ENCODE peak calls at places on chromosomes 7 and 10, in nine cellular contexts. One of them, this sample, is unnamed.

GRCh38 chr10:49679480-49679893 is at the start of gene C10orf53:
- DNase-seq in fibroblast of the aortic adventitia: peak; percentile 16
- DNase-seq in left ventricle myocardium inferior: peak; percentile 25
- DNase-seq in mammary epithelial cell: peak; percentile 68
- DNase-seq in NB4: peak; percentile 74
- DNase-seq in GM06990: peak; percentile 18
- DNase-seq in GM12865: no peak
- DNase-seq in A549: no peak
- DNase-seq in HL-60: peak; percentile 53
- DNase-seq in this sample: peak; percentile 57

GRCh38 chr7:137130751-137131158 is 212.8 kb downstream of the PTN start:
- DNase-seq in fibroblast of the aortic adventitia: peak; percentile 77
- DNase-seq in left ventricle myocardium inferior: no peak
- DNase-seq in mammary epithelial cell: peak; percentile 94
- DNase-seq in NB4: no peak
- DNase-seq in GM06990: no peak
- DNase-seq in GM12865: no peak
- DNase-seq in A549: no peak
- DNase-seq in HL-60: no peak
- DNase-seq in this sample: no peak

GRCh38 chr10:93413252-93413689 is 68.9 kb downstream of the MYOF start:
- DNase-seq in fibroblast of the aortic adventitia: no peak
- DNase-seq in left ventricle myocardium inferior: no peak
- DNase-seq in mammary epithelial cell: no peak
- DNase-seq in NB4: peak; percentile 90
- DNase-seq in GM06990: no peak
- DNase-seq in GM12865: no peak
- DNase-seq in A549: no peak
- DNase-seq in HL-60: peak; percentile 66
- DNase-seq in this sample: peak; percentile 39

GRCh38 chr7:51374936-51375335 is 58.3 kb upstream of the COBL start:
- DNase-seq in fibroblast of the aortic adventitia: no peak
- DNase-seq in left ventricle myocardium inferior: no peak
- DNase-seq in mammary epithelial cell: no peak
- DNase-seq in NB4: no peak
- DNase-seq in GM06990: no peak
- DNase-seq in GM12865: no peak
- DNase-seq in A549: no peak
- DNase-seq in HL-60: no peak
- DNase-seq in this sample: no peak

GRCh38 chr10:121106607-121107006 is 255.4 kb downstream of the WDR11 start:
- DNase-seq in fibroblast of the aortic adventitia: no peak
- DNase-seq in left ventricle myocardium inferior: no peak
- DNase-seq in mammary epithelial cell: no peak
- DNase-seq in NB4: no peak
- DNase-seq in GM06990: no peak
- DNase-seq in GM12865: no peak
- DNase-seq in A549: no peak
- DNase-seq in HL-60: no peak
- DNase-seq in this sample: no peak

GRCh38 chr7:94395141-94396041 is 696 bp downstream of the COL1A2 start:
- DNase-seq in fibroblast of the aortic adventitia: peak; percentile 94
- DNase-seq in left ventricle myocardium inferior: no peak
- DNase-seq in mammary epithelial cell: peak; percentile 63
- DNase-seq in NB4: peak; percentile 69
- DNase-seq in GM06990: peak; percentile 12
- DNase-seq in GM12865: peak; percentile 82
- DNase-seq in A549: peak; percentile 76
- DNase-seq in HL-60: peak; percentile 43
- DNase-seq in this sample: peak; percentile 52

GRCh38 chr10:130046591-130046990 is 64.0 kb downstream of the C10orf143 start:
- DNase-seq in fibroblast of the aortic adventitia: no peak
- DNase-seq in left ventricle myocardium inferior: no peak
- DNase-seq in mammary epithelial cell: no peak
- DNase-seq in NB4: no peak
- DNase-seq in GM06990: no peak
- DNase-seq in GM12865: no peak
- DNase-seq in A549: no peak
- DNase-seq in HL-60: no peak
- DNase-seq in this sample: no peak

GRCh38 chr10:29710128-29710527 is 75.4 kb upstream of the SVIL start:
- DNase-seq in fibroblast of the aortic adventitia: no peak
- DNase-seq in left ventricle myocardium inferior: no peak
- DNase-seq in mammary epithelial cell: no peak
- DNase-seq in NB4: no peak
- DNase-seq in GM06990: no peak
- DNase-seq in GM12865: no peak
- DNase-seq in A549: no peak
- DNase-seq in HL-60: no peak
- DNase-seq in this sample: no peak

GRCh38 chr10:8893102-8893501 is 838.6 kb downstream of the GATA3 start:
- DNase-seq in fibroblast of the aortic adventitia: no peak
- DNase-seq in left ventricle myocardium inferior: no peak
- DNase-seq in mammary epithelial cell: no peak
- DNase-seq in NB4: no peak
- DNase-seq in GM06990: no peak
- DNase-seq in GM12865: no peak
- DNase-seq in A549: no peak
- DNase-seq in HL-60: no peak
- DNase-seq in this sample: no peak

GRCh38 chr10:68099736-68100135 is 9.6 kb upstream of the MYPN start:
- DNase-seq in fibroblast of the aortic adventitia: peak; percentile 32
- DNase-seq in left ventricle myocardium inferior: no peak
- DNase-seq in mammary epithelial cell: peak; percentile 42
- DNase-seq in NB4: no peak
- DNase-seq in GM06990: no peak
- DNase-seq in GM12865: no peak
- DNase-seq in A549: no peak
- DNase-seq in HL-60: no peak
- DNase-seq in this sample: no peak

GRCh38 chr7:129851174-129851573 is 101.6 kb downstream of the UBE2H start:
- DNase-seq in fibroblast of the aortic adventitia: no peak
- DNase-seq in left ventricle myocardium inferior: no peak
- DNase-seq in mammary epithelial cell: no peak
- DNase-seq in NB4: no peak
- DNase-seq in GM06990: no peak
- DNase-seq in GM12865: no peak
- DNase-seq in A549: no peak
- DNase-seq in HL-60: no peak
- DNase-seq in this sample: no peak

GRCh38 chr10:129365767-129366400 is 101.2 kb upstream of the MGMT start:
- DNase-seq in fibroblast of the aortic adventitia: no peak
- DNase-seq in left ventricle myocardium inferior: no peak
- DNase-seq in mammary epithelial cell: no peak
- DNase-seq in NB4: peak; percentile 35
- DNase-seq in GM06990: no peak
- DNase-seq in GM12865: peak; percentile 5
- DNase-seq in A549: peak; percentile 2
- DNase-seq in HL-60: no peak
- DNase-seq in this sample: peak; percentile 33

GRCh38 chr10:112173201-112173600 is 10.4 kb downstream of the GPAM start:
- DNase-seq in fibroblast of the aortic adventitia: no peak
- DNase-seq in left ventricle myocardium inferior: no peak
- DNase-seq in mammary epithelial cell: no peak
- DNase-seq in NB4: no peak
- DNase-seq in GM06990: no peak
- DNase-seq in GM12865: no peak
- DNase-seq in A549: no peak
- DNase-seq in HL-60: no peak
- DNase-seq in this sample: no peak

GRCh38 chr10:22619111-22619510 is 95.3 kb downstream of the PIP4K2A start:
- DNase-seq in fibroblast of the aortic adventitia: no peak
- DNase-seq in left ventricle myocardium inferior: no peak
- DNase-seq in mammary epithelial cell: no peak
- DNase-seq in NB4: no peak
- DNase-seq in GM06990: no peak
- DNase-seq in GM12865: no peak
- DNase-seq in A549: no peak
- DNase-seq in HL-60: no peak
- DNase-seq in this sample: no peak

GRCh38 chr7:2641406-2642393 is 9.9 kb downstream of the TTYH3 start:
- DNase-seq in fibroblast of the aortic adventitia: peak; percentile 97
- DNase-seq in left ventricle myocardium inferior: peak; percentile 92
- DNase-seq in mammary epithelial cell: peak; percentile 76
- DNase-seq in NB4: peak; percentile 88
- DNase-seq in GM06990: peak; percentile 76
- DNase-seq in GM12865: peak; percentile 65
- DNase-seq in A549: no peak
- DNase-seq in HL-60: peak; percentile 92
- DNase-seq in this sample: no peak

GRCh38 chr7:152590481-152590880 is 85.5 kb downstream of the XRCC2 start:
- DNase-seq in fibroblast of the aortic adventitia: no peak
- DNase-seq in left ventricle myocardium inferior: no peak
- DNase-seq in mammary epithelial cell: no peak
- DNase-seq in NB4: no peak
- DNase-seq in GM06990: no peak
- DNase-seq in GM12865: no peak
- DNase-seq in A549: no peak
- DNase-seq in HL-60: no peak
- DNase-seq in this sample: no peak

GRCh38 chr10:113381906-113382562 is 170.8 kb upstream of the HABP2 start:
- DNase-seq in fibroblast of the aortic adventitia: peak; percentile 48
- DNase-seq in left ventricle myocardium inferior: no peak
- DNase-seq in mammary epithelial cell: no peak
- DNase-seq in NB4: peak; percentile 76
- DNase-seq in GM06990: no peak
- DNase-seq in GM12865: peak; percentile 37
- DNase-seq in A549: no peak
- DNase-seq in HL-60: no peak
- DNase-seq in this sample: peak; percentile 39

GRCh38 chr10:74750848-74751274 is 75.5 kb upstream of the KAT6B start:
- DNase-seq in fibroblast of the aortic adventitia: no peak
- DNase-seq in left ventricle myocardium inferior: no peak
- DNase-seq in mammary epithelial cell: no peak
- DNase-seq in NB4: no peak
- DNase-seq in GM06990: peak; percentile 21
- DNase-seq in GM12865: peak; percentile 46
- DNase-seq in A549: no peak
- DNase-seq in HL-60: no peak
- DNase-seq in this sample: peak; percentile 69
- TF ChIP-seq CTCF in fibroblast of the aortic adventitia: no peak
- TF ChIP-seq CTCF in left ventricle myocardium inferior: no peak
- TF ChIP-seq CTCF in mammary epithelial cell: no peak
- TF ChIP-seq CTCF in NB4: no peak
- TF ChIP-seq CTCF in GM06990: peak; percentile 23
- TF ChIP-seq CTCF in GM12865: peak; percentile 36
- TF ChIP-seq CTCF in A549: no peak
- TF ChIP-seq CTCF in HL-60: no peak
- TF ChIP-seq CTCF in this sample: no peak

DNA sequence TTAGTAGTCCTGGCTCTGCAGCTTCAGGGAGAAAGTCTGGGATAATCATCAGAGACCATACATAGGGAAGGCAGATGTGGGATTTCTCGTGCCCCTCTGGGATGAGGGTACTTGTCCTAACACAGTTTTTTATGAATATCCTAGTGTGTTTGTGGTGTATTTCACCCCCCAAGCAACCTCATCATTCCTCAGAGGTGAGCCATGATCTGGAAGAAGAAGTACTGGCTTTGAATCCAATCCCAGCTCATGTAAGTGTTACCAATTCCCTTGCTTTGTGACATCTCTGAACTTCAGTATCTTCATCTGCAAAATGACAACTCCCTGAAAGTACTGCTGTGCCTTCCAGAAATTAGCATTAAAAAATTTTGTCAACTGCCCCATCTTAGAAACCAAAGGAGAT is 347.5 kb upstream of the ZMIZ1 start:
- DNase-seq in fibroblast of the aortic adventitia: no peak
- DNase-seq in left ventricle myocardium inferior: no peak
- DNase-seq in mammary epithelial cell: no peak
- DNase-seq in NB4: no peak
- DNase-seq in GM06990: no peak
- DNase-seq in GM12865: no peak
- DNase-seq in A549: no peak
- DNase-seq in HL-60: no peak
- DNase-seq in this sample: no peak
- TF ChIP-seq CTCF in fibroblast of the aortic adventitia: no peak
- TF ChIP-seq CTCF in left ventricle myocardium inferior: no peak
- TF ChIP-seq CTCF in mammary epithelial cell: no peak
- TF ChIP-seq CTCF in NB4: no peak
- TF ChIP-seq CTCF in GM06990: no peak
- TF ChIP-seq CTCF in GM12865: no peak
- TF ChIP-seq CTCF in A549: no peak
- TF ChIP-seq CTCF in HL-60: no peak
- TF ChIP-seq CTCF in this sample: no peak

GRCh38 chr7:91949221-91950009 is 8.8 kb downstream of the AKAP9 start:
- DNase-seq in fibroblast of the aortic adventitia: peak; percentile 21
- DNase-seq in left ventricle myocardium inferior: no peak
- DNase-seq in mammary epithelial cell: peak; percentile 24
- DNase-seq in NB4: peak; percentile 41
- DNase-seq in GM06990: no peak
- DNase-seq in GM12865: peak; percentile 56
- DNase-seq in A549: no peak
- DNase-seq in HL-60: no peak
- DNase-seq in this sample: no peak

GRCh38 chr7:91957236-91957635 is 16.6 kb downstream of the AKAP9 start:
- DNase-seq in fibroblast of the aortic adventitia: no peak
- DNase-seq in left ventricle myocardium inferior: no peak
- DNase-seq in mammary epithelial cell: no peak
- DNase-seq in NB4: no peak
- DNase-seq in GM06990: no peak
- DNase-seq in GM12865: no peak
- DNase-seq in A549: no peak
- DNase-seq in HL-60: no peak
- DNase-seq in this sample: no peak

GRCh38 chr7:91959023-91959422 is 18.4 kb downstream of the AKAP9 start:
- DNase-seq in fibroblast of the aortic adventitia: no peak
- DNase-seq in left ventricle myocardium inferior: no peak
- DNase-seq in mammary epithelial cell: no peak
- DNase-seq in NB4: no peak
- DNase-seq in GM06990: no peak
- DNase-seq in GM12865: no peak
- DNase-seq in A549: no peak
- DNase-seq in HL-60: no peak
- DNase-seq in this sample: no peak

GRCh38 chr7:91957823-91958222 is 17.2 kb downstream of the AKAP9 start:
- DNase-seq in fibroblast of the aortic adventitia: no peak
- DNase-seq in left ventricle myocardium inferior: no peak
- DNase-seq in mammary epithelial cell: no peak
- DNase-seq in NB4: no peak
- DNase-seq in GM06990: no peak
- DNase-seq in GM12865: no peak
- DNase-seq in A549: no peak
- DNase-seq in HL-60: no peak
- DNase-seq in this sample: no peak

GRCh38 chr7:91953618-91954017 is 13.0 kb downstream of the AKAP9 start:
- DNase-seq in fibroblast of the aortic adventitia: peak; percentile 22
- DNase-seq in left ventricle myocardium inferior: no peak
- DNase-seq in mammary epithelial cell: peak; percentile 3
- DNase-seq in NB4: no peak
- DNase-seq in GM06990: no peak
- DNase-seq in GM12865: peak; percentile 38
- DNase-seq in A549: peak; percentile 22
- DNase-seq in HL-60: no peak
- DNase-seq in this sample: peak; percentile 20
- TF ChIP-seq CTCF in fibroblast of the aortic adventitia: peak; percentile 34
- TF ChIP-seq CTCF in left ventricle myocardium inferior: peak; percentile 15
- TF ChIP-seq CTCF in mammary epithelial cell: peak; percentile 22
- TF ChIP-seq CTCF in NB4: no peak
- TF ChIP-seq CTCF in GM06990: peak; percentile 47
- TF ChIP-seq CTCF in GM12865: peak; percentile 9
- TF ChIP-seq CTCF in A549: peak; percentile 57
- TF ChIP-seq CTCF in HL-60: no peak
- TF ChIP-seq CTCF in this sample: no peak

GRCh38 chr7:127119517-127119916 is 133.2 kb downstream of the GRM8 start:
- DNase-seq in fibroblast of the aortic adventitia: no peak
- DNase-seq in left ventricle myocardium inferior: no peak
- DNase-seq in mammary epithelial cell: no peak
- DNase-seq in NB4: no peak
- DNase-seq in GM06990: no peak
- DNase-seq in GM12865: no peak
- DNase-seq in A549: no peak
- DNase-seq in HL-60: no peak
- DNase-seq in this sample: no peak

GRCh38 chr7:127114739-127115265 is 137.9 kb downstream of the GRM8 start:
- DNase-seq in fibroblast of the aortic adventitia: no peak
- DNase-seq in left ventricle myocardium inferior: no peak
- DNase-seq in mammary epithelial cell: peak; percentile 1
- DNase-seq in NB4: peak; percentile 57
- DNase-seq in GM06990: no peak
- DNase-seq in GM12865: no peak
- DNase-seq in A549: no peak
- DNase-seq in HL-60: no peak
- DNase-seq in this sample: peak; percentile 9
- TF ChIP-seq CTCF in fibroblast of the aortic adventitia: no peak
- TF ChIP-seq CTCF in left ventricle myocardium inferior: no peak
- TF ChIP-seq CTCF in mammary epithelial cell: no peak
- TF ChIP-seq CTCF in NB4: no peak
- TF ChIP-seq CTCF in GM06990: no peak
- TF ChIP-seq CTCF in GM12865: no peak
- TF ChIP-seq CTCF in A549: no peak
- TF ChIP-seq CTCF in HL-60: no peak
- TF ChIP-seq CTCF in this sample: no peak